ENCODE peak calls at places on chromosome 14, in five cellular contexts. Z is cardiac muscle cell; T is upper lobe of right lung; W is CD8-positive, alpha-beta T cell; H is left ventricle myocardium inferior. U is an unnamed sample. For H3K4me1 and H3K9me3, the result is how much of the 10 kb centered on the place peaks cover.

GRCh38 chr14:76872796-76873432 is 46.7 kb downstream of the LRRC74A start:
- DNase-seq in T (peak), Z (peak), W (peak), H (peak), U (no peak)

GRCh38 chr14:94588311-94588710 is 7.1 kb downstream of the SERPINA5 start:
- DNase-seq in T (no peak), W (no peak), Z (peak), H (no peak), U (no peak)

GRCh38 chr14:103395245-103395644 is 10.0 kb downstream of the MARK3 start:
- DNase-seq in Z (no peak), W (no peak), T (no peak), H (no peak), U (no peak)

GRCh38 chr14:53355581-53356112 is 202.5 kb upstream of the DDHD1 start:
- DNase-seq in W (no peak), H (no peak), Z (peak), T (no peak), U (peak)

GRCh38 chr14:103540816-103541493 is 12.0 kb downstream of the TRMT61A start:
- DNase-seq in H (no peak), W (no peak), Z (no peak), T (no peak), U (no peak)

GRCh38 chr14:64844272-64844671 is 35.4 kb downstream of the SPTB start:
- DNase-seq in H (no peak), T (no peak), Z (no peak), W (no peak), U (no peak)

GRCh38 chr14:103103461-103104388 is 9.2 kb downstream of the EXOC3L4 start:
- DNase-seq in T (peak), W (no peak), H (peak), Z (peak), U (no peak)

GRCh38 chr14:68715032-68715924 is 77.6 kb downstream of the ZFP36L1 start:
- DNase-seq in T (no peak), H (no peak), W (no peak), Z (peak), U (no peak)

GRCh38 chr14:49623941-49624806 is 3.6 kb downstream of the MGAT2 start:
- DNase-seq in H (no peak), W (no peak), Z (no peak), T (no peak), U (no peak)

GRCh38 chr14:92847220-92848148 is 53.4 kb downstream of the GOLGA5 start:
- DNase-seq in Z (no peak), W (no peak), H (no peak), T (no peak), U (no peak)

GRCh38 chr14:79809849-79810612 is 401.3 kb downstream of the DIO2 start:
- DNase-seq in Z (peak), T (no peak), W (no peak), H (no peak), U (peak)

GRCh38 chr14:92925446-92925845 is 2.5 kb downstream of the CHGA start:
- DNase-seq in H (no peak), T (no peak), W (no peak), Z (no peak), U (no peak)

GRCh38 chr14:65421201-65421981 is 8.9 kb downstream of the FUT8 start:
- DNase-seq in W (no peak), H (no peak), T (no peak), Z (peak), U (no peak)

GRCh38 chr14:31230559-31230958 is 23.0 kb upstream of the HECTD1 start:
- DNase-seq in W (no peak), Z (no peak), H (no peak), T (no peak), U (no peak)

GRCh38 chr14:43410631-43411030 is 1096.5 kb downstream of the FSCB start:
- DNase-seq in W (no peak), Z (no peak), H (no peak), T (peak), U (no peak)

GRCh38 chr14:96121660-96122395 is 82.7 kb downstream of the C14orf132 start:
- DNase-seq in Z (peak), T (no peak), W (no peak), H (no peak), U (no peak)

GRCh38 chr14:22432348-22432976 is 156.6 kb downstream of the DAD1 start:
- DNase-seq in H (no peak), W (no peak), T (no peak), Z (peak), U (no peak)

GRCh38 chr14:36271939-36272907 is 48.2 kb downstream of the MBIP start:
- DNase-seq in W (no peak), Z (peak), H (no peak), T (peak), U (no peak)

GRCh38 chr14:104553166-104554087 is 26.1 kb upstream of the C14orf180 start:
- DNase-seq in W (no peak), T (peak), H (peak), Z (no peak), U (no peak)

GRCh38 chr14:100533647-100534485 is 53.4 kb downstream of the BEGAIN start:
- DNase-seq in H (peak), Z (peak), T (peak), W (no peak), U (no peak)

GRCh38 chr14:105257464-105257863 is 9.1 kb downstream of the BTBD6 start:
- DNase-seq in H (no peak), Z (no peak), T (peak), W (no peak), U (no peak)

GRCh38 chr14:100271247-100271939 is 32.4 kb downstream of the YY1 start:
- DNase-seq in W (no peak), Z (peak), H (no peak), T (no peak), U (no peak)

GRCh38 chr14:103071544-103072251 is 12.3 kb upstream of the LBHD2 start:
- DNase-seq in T (peak), H (no peak), W (no peak), Z (no peak), U (no peak)

GRCh38 chr14:104011824-104012517 is 69.6 kb upstream of the RD3L start:
- DNase-seq in W (no peak), Z (no peak), H (peak), T (peak), U (no peak)

GRCh38 chr14:69137456-69138188 is 15.3 kb downstream of the DCAF5 start:
- DNase-seq in T (no peak), W (no peak), Z (peak), H (no peak), U (no peak)

GRCh38 chr14:44404021-44404420 is 103.1 kb downstream of the FSCB start:
- DNase-seq in Z (peak), T (no peak), W (no peak), H (no peak), U (no peak)

GRCh38 chr14:33668066-33668465 is 282.8 kb downstream of the EGLN3 start:
- DNase-seq in W (no peak), T (no peak), H (no peak), Z (no peak), U (no peak)

DNA sequence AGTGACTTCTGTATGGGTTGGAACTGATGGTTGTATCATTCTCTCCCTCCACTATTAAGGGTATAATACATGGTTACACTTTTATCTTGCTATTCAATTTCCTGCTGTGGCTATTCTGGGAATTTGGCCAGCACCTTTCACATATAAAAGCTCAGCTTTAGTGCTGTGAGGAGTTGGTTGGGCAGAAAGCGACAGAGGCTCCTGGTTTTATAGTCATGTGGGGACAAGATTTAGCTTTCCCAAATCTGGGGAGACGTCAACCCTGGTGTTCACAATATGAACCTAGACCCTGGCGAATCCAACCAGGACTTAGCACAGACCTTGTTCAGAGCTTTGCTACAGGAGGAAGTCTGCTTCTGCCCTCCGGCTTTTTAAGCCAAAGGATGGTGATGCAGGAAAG is 36.5 kb downstream of the FOS start:
- DNase-seq in W (no peak), H (no peak), Z (peak), T (no peak), U (no peak)
- H3K4me1 ChIP-seq in W (under half), H (under half), Z (under half), T (under half), U (under half)

DNA sequence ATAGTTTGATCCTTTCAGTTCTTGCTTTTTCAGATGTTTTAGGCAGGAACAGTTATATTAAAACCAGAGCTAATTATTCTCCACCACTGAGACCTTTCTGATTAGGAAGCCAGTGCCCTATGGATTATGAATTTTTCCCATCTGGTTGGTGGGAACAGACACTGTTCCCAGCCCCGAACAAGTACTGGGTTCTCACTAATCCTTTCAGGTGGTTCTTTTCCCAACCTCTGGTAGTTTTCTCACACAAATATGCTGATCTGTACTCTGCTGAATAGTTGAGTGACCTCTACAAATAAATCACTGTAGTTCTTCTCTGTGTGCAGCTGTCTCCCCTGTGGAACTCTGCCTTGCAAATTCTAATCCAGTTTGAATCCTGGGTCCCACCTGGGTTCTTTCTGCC is 91.0 kb upstream of the DYNC1H1 start:
- DNase-seq in Z (no peak), H (no peak), T (no peak), W (no peak), U (no peak)
- H3K27ac ChIP-seq in Z (no peak), H (peak), T (no peak), W (no peak), U (no peak)

GRCh38 chr14:84323963-84324362 is 1206.0 kb upstream of the FLRT2 start:
- DNase-seq in Z (peak), W (no peak), T (no peak), H (no peak), U (no peak)
- H3K9me3 ChIP-seq in Z (under half), W (under half), T (under half), H (under half), U (under half)

GRCh38 chr14:51335521-51335920 is 95.5 kb downstream of the TMX1 start:
- DNase-seq in W (no peak), T (no peak), H (peak), Z (peak), U (no peak)
- H3K4me1 ChIP-seq in W (under half), T (under half), H (under half), Z (under half), U (under half)

GRCh38 chr14:91425720-91426032 is 8.1 kb upstream of the CCDC88C start:
- DNase-seq in Z (no peak), W (no peak), H (no peak), T (no peak), U (no peak)
- H3K27ac ChIP-seq in Z (no peak), W (no peak), H (no peak), T (no peak), U (no peak)

GRCh38 chr14:106790189-106791036 is 1264.0 kb downstream of the TMEM121 start:
- DNase-seq in Z (no peak), T (peak), H (peak), W (peak), U (no peak)
- H3K9me3 ChIP-seq in Z (under half), T (under half), H (under half), W (under half), U (under half)

GRCh38 chr14:78764240-78764639 is 594.1 kb downstream of the NRXN3 start:
- DNase-seq in T (no peak), W (no peak), Z (peak), H (no peak), U (no peak)

GRCh38 chr14:78764645-78765044 is 594.5 kb downstream of the NRXN3 start:
- DNase-seq in T (no peak), W (no peak), H (no peak), Z (no peak), U (no peak)

GRCh38 chr14:78763746-78764145 is 593.6 kb downstream of the NRXN3 start:
- DNase-seq in T (no peak), H (no peak), W (no peak), Z (no peak), U (no peak)

GRCh38 chr14:78762331-78762730 is 592.2 kb downstream of the NRXN3 start:
- DNase-seq in T (no peak), W (no peak), Z (no peak), H (no peak), U (no peak)

DNA sequence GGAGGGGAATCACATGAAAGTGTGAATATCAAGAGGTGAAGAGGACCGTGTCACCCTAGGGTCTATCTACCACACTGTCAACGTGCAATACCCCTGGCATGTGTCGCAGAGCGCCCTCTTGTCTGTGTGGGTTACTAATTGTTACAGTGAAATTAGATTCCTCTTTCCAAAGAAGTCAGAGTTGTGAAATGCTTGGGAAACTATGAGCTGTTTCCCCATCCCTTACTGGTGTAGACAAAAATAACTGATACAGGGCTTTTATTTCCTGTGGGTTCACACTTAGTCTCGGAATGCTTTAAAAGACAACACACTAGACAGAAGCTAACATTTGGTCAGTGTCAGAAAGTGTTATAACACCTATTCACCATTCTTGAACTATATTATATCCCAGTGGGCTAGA is 597.3 kb downstream of the NRXN3 start:
- DNase-seq in W (no peak), H (no peak), Z (peak), T (no peak), U (no peak)
- H3K4me1 ChIP-seq in W (under half), H (under half), Z (under half), T (under half), U (under half)

GRCh38 chr14:28867571-28867970 is 101.0 kb downstream of the FOXG1 start:
- DNase-seq in H (no peak), T (no peak), W (no peak), Z (no peak), U (no peak)
- H3K27ac ChIP-seq in H (no peak), T (no peak), W (no peak), Z (no peak), U (no peak)

U was measured in iPS DF 6.9.